ENCODE peak calls at places on chromosomes 6 and 20, in five cellular contexts. Q is tibial nerve; A is CD8-positive, alpha-beta T cell; X is fibroblast of lung; H is heart right ventricle. G is an unnamed sample. For H3K4me1 and H3K27me3, the result is how much of the 10 kb centered on the place peaks cover.

GRCh38 chr20:50303573-50304500 is 113.2 kb downstream of the CEBPB start:
- DNase-seq in Q (peak), A (no peak), X (peak), H (peak), G (no peak)

GRCh38 chr6:152605342-152605741 is 31.8 kb downstream of the SYNE1 start:
- DNase-seq in Q (no peak), A (no peak), X (peak), H (no peak), G (no peak)

GRCh38 chr6:111274593-111275217 is 187.4 kb downstream of the SLC16A10 start:
- DNase-seq in Q (no peak), A (no peak), X (no peak), H (no peak), G (no peak)

GRCh38 chr6:44250067-44250717 is 3.3 kb downstream of the HSP90AB1 start:
- DNase-seq in Q (no peak), A (no peak), X (peak), H (no peak), G (no peak)

GRCh38 chr20:46073443-46073842 is 16.3 kb downstream of the NCOA5 start:
- DNase-seq in Q (no peak), A (no peak), X (peak), H (no peak), G (no peak)

GRCh38 chr6:154566866-154567265 is 56.4 kb upstream of the CNKSR3 start:
- DNase-seq in Q (no peak), A (no peak), X (no peak), H (no peak), G (no peak)

GRCh38 chr6:126976263-126976797 is 142.1 kb upstream of the RSPO3 start:
- DNase-seq in Q (no peak), A (no peak), X (no peak), H (no peak), G (no peak)

GRCh38 chr20:51422912-51423667 is 119.4 kb downstream of the NFATC2 start:
- DNase-seq in Q (no peak), A (no peak), X (no peak), H (no peak), G (no peak)

GRCh38 chr6:21769405-21769851 is 175.9 kb downstream of the SOX4 start:
- DNase-seq in Q (no peak), A (no peak), X (peak), H (peak), G (no peak)

GRCh38 chr20:805713-806112 is 27.8 kb upstream of the FAM110A start:
- DNase-seq in Q (no peak), A (no peak), X (peak), H (no peak), G (no peak)

GRCh38 chr6:152270301-152270925 is 366.7 kb downstream of the SYNE1 start:
- DNase-seq in Q (no peak), A (no peak), X (peak), H (no peak), G (no peak)

GRCh38 chr6:144352310-144352709 is 67.2 kb downstream of the UTRN start:
- DNase-seq in Q (no peak), A (no peak), X (no peak), H (no peak), G (no peak)

DNA sequence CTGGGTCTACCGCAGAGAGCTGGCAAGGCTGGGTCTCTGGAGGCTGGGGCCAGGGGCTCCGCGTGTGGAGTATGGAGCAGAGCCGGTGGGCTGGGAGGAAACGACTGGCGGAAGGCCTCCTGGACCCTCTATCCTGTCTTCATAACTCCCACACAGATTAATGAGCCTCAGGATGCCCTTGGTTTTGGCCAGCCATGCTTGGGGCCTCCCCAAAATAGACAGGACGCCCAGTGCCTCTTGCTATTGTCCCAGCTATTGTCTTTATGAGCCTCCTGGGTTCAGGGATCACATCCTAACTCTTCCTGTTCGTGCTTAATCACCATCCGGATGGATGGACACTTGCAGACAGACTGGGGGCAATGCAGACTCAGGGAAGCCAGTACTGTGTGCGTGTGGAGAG is 306.4 kb downstream of the DHX35 start:
- DNase-seq in Q (no peak), A (no peak), X (no peak), H (peak), G (no peak)
- H3K4me1 ChIP-seq in Q (under half), A (under half), X (under half), H (under half), G (under half)

GRCh38 chr20:24507182-24507853 is 37.9 kb downstream of the SYNDIG1 start:
- DNase-seq in Q (no peak), A (no peak), X (no peak), H (no peak), G (no peak)
- H3K27me3 ChIP-seq in Q (under half), A (under half), X (under half), H (under half), G (under half)

DNA sequence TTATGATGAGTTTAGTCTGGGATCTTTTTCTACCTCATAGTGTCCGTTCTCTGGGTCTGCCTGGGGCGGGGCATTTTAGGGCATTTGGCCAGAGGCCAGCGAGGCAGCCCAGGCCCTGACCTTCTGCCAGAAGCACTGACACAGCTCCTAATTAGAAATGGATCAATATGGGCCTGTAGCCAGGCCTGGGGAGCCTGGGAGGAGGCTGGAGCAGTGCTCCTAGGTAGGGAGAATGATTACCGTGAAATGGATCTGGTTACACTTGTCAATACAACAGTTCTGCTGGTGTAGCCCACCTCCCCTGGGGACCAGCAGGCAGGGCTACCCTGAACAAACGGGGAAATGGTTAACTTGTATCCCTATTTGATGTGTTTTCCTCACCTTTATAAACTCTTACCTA is 23.0 kb downstream of the RALY start:
- DNase-seq in Q (no peak), A (no peak), X (no peak), H (no peak), G (no peak)
- H3K4me1 ChIP-seq in Q (under half), A (half or more), X (under half), H (under half), G (half or more)

DNA sequence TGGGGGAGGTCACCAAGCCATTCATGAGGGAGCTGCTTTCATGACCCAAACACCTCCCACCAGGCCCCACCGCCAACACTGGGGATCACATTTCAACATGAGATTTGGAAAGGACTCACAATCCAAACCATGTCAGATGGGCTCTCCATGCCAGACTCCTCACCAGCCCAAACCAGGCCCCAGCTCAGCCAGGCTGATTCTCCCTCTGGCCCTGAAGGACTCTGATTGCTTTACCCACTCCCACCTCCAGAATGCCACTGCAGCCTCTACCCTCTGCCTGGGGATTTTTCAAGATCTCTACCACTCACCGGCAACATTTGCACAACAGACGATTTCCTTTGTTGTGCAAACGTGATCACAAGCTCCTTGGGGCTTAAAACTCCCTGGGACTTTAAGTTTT is 146.8 kb downstream of the CDH26 start:
- DNase-seq in Q (no peak), A (no peak), X (no peak), H (no peak), G (no peak)
- H3K27me3 ChIP-seq in Q (under half), A (under half), X (under half), H (under half), G (under half)

GRCh38 chr6:5624256-5624655 is 362.9 kb downstream of the FARS2 start:
- DNase-seq in Q (no peak), A (no peak), X (no peak), H (no peak), G (no peak)
- H3K4me1 ChIP-seq in Q (under half), A (under half), X (under half), H (under half), G (under half)

GRCh38 chr20:24607402-24607801 is 138.0 kb downstream of the SYNDIG1 start:
- DNase-seq in Q (no peak), A (no peak), X (no peak), H (no peak), G (no peak)
- H3K27me3 ChIP-seq in Q (under half), A (under half), X (under half), H (under half), G (under half)

GRCh38 chr6:163525926-163526325 is 111.4 kb downstream of the QKI start:
- DNase-seq in Q (no peak), A (no peak), X (peak), H (no peak), G (no peak)
- H3K4me1 ChIP-seq in Q (under half), A (under half), X (under half), H (under half), G (under half)

GRCh38 chr20:64184795-64185194 is 20.5 kb downstream of the MYT1 start:
- DNase-seq in Q (no peak), A (no peak), X (no peak), H (no peak), G (no peak)
- H3K27me3 ChIP-seq in Q (under half), A (under half), X (under half), H (under half), G (under half)

G was measured in CD8-positive, alpha-beta memory T cell.